ENCODE peak calls at places on chromosomes 5 and 9, in four cellular contexts. One of them, this sample, is unnamed.
A peak's percentile ranks its signal among the peaks of the same experiment; 100 is the strongest.

GRCh38 chr5:154421868-154422267 is 23.9 kb upstream of the SAP30L start:
- DNase-seq in GM10248: no peak
- DNase-seq in mesothelial cell of epicardium: no peak
- DNase-seq in endothelial cell of umbilical vein: peak; percentile 33
- DNase-seq in this sample: no peak

GRCh38 chr5:1125030-1125357 is 13.1 kb upstream of the SLC12A7 start:
- DNase-seq in GM10248: no peak
- DNase-seq in mesothelial cell of epicardium: no peak
- DNase-seq in endothelial cell of umbilical vein: no peak
- DNase-seq in this sample: no peak

GRCh38 chr5:60821488-60822284 is 22.4 kb downstream of the ELOVL7 start:
- DNase-seq in GM10248: no peak
- DNase-seq in mesothelial cell of epicardium: no peak
- DNase-seq in endothelial cell of umbilical vein: no peak
- DNase-seq in this sample: no peak

GRCh38 chr5:153623117-153623516 is 132.6 kb downstream of the GRIA1 start:
- DNase-seq in GM10248: no peak
- DNase-seq in mesothelial cell of epicardium: no peak
- DNase-seq in endothelial cell of umbilical vein: no peak
- DNase-seq in this sample: no peak

GRCh38 chr9:133513214-133514088 is 11.3 kb downstream of the MYMK start:
- DNase-seq in GM10248: no peak
- DNase-seq in mesothelial cell of epicardium: no peak
- DNase-seq in endothelial cell of umbilical vein: no peak
- DNase-seq in this sample: no peak

GRCh38 chr5:2992806-2993205 is 241.3 kb upstream of the IRX2 start:
- DNase-seq in GM10248: no peak
- DNase-seq in mesothelial cell of epicardium: no peak
- DNase-seq in endothelial cell of umbilical vein: no peak
- DNase-seq in this sample: no peak

GRCh38 chr5:151216781-151217180 is 7.1 kb downstream of the CCDC69 start:
- DNase-seq in GM10248: no peak
- DNase-seq in mesothelial cell of epicardium: no peak
- DNase-seq in endothelial cell of umbilical vein: no peak
- DNase-seq in this sample: no peak

GRCh38 chr9:7782390-7783120 is 17.0 kb downstream of the DMAC1 start:
- DNase-seq in GM10248: no peak
- DNase-seq in mesothelial cell of epicardium: no peak
- DNase-seq in endothelial cell of umbilical vein: no peak
- DNase-seq in this sample: no peak

GRCh38 chr5:133400831-133401351 is 211.4 kb downstream of the FSTL4 start:
- DNase-seq in GM10248: no peak
- DNase-seq in mesothelial cell of epicardium: no peak
- DNase-seq in endothelial cell of umbilical vein: no peak
- DNase-seq in this sample: no peak

GRCh38 chr5:96881511-96882115 is 5.3 kb downstream of the ERAP2 start:
- DNase-seq in GM10248: no peak
- DNase-seq in mesothelial cell of epicardium: no peak
- DNase-seq in endothelial cell of umbilical vein: peak; percentile 88
- DNase-seq in this sample: no peak

GRCh38 chr5:109550077-109550476 is 139.7 kb upstream of the MAN2A1 start:
- DNase-seq in GM10248: no peak
- DNase-seq in mesothelial cell of epicardium: no peak
- DNase-seq in endothelial cell of umbilical vein: no peak
- DNase-seq in this sample: no peak

GRCh38 chr9:112360047-112360804 is 19.7 kb upstream of the HSDL2 start:
- DNase-seq in GM10248: no peak
- DNase-seq in mesothelial cell of epicardium: no peak
- DNase-seq in endothelial cell of umbilical vein: peak; percentile 60
- DNase-seq in this sample: no peak
- TF ChIP-seq CTCF in GM10248: no peak
- TF ChIP-seq CTCF in mesothelial cell of epicardium: no peak
- TF ChIP-seq CTCF in endothelial cell of umbilical vein: no peak
- TF ChIP-seq CTCF in this sample: no peak

GRCh38 chr5:135502836-135503520 is 32.8 kb downstream of the NEUROG1 start:
- DNase-seq in GM10248: no peak
- DNase-seq in mesothelial cell of epicardium: no peak
- DNase-seq in endothelial cell of umbilical vein: no peak
- DNase-seq in this sample: no peak

GRCh38 chr5:135501965-135502364 is 33.8 kb downstream of the NEUROG1 start:
- DNase-seq in GM10248: no peak
- DNase-seq in mesothelial cell of epicardium: no peak
- DNase-seq in endothelial cell of umbilical vein: no peak
- DNase-seq in this sample: no peak

GRCh38 chr5:135505973-135506372 is 29.8 kb downstream of the NEUROG1 start:
- DNase-seq in GM10248: no peak
- DNase-seq in mesothelial cell of epicardium: no peak
- DNase-seq in endothelial cell of umbilical vein: no peak
- DNase-seq in this sample: no peak

GRCh38 chr5:135508496-135509005 is 27.2 kb downstream of the NEUROG1 start:
- DNase-seq in GM10248: no peak
- DNase-seq in mesothelial cell of epicardium: no peak
- DNase-seq in endothelial cell of umbilical vein: no peak
- DNase-seq in this sample: no peak

GRCh38 chr5:135504376-135504775 is 31.4 kb downstream of the NEUROG1 start:
- DNase-seq in GM10248: no peak
- DNase-seq in mesothelial cell of epicardium: no peak
- DNase-seq in endothelial cell of umbilical vein: no peak
- DNase-seq in this sample: no peak
- TF ChIP-seq CTCF in GM10248: no peak
- TF ChIP-seq CTCF in mesothelial cell of epicardium: no peak
- TF ChIP-seq CTCF in endothelial cell of umbilical vein: no peak
- TF ChIP-seq CTCF in this sample: no peak

GRCh38 chr5:149900390-149900789 is 44.2 kb downstream of the PDE6A start:
- DNase-seq in GM10248: no peak
- DNase-seq in mesothelial cell of epicardium: no peak
- DNase-seq in endothelial cell of umbilical vein: no peak
- DNase-seq in this sample: no peak

GRCh38 chr5:149901511-149901910 is 43.1 kb downstream of the PDE6A start:
- DNase-seq in GM10248: no peak
- DNase-seq in mesothelial cell of epicardium: no peak
- DNase-seq in endothelial cell of umbilical vein: no peak
- DNase-seq in this sample: no peak

GRCh38 chr5:149904293-149904886 is 40.2 kb downstream of the PDE6A start:
- DNase-seq in GM10248: no peak
- DNase-seq in mesothelial cell of epicardium: no peak
- DNase-seq in endothelial cell of umbilical vein: no peak
- DNase-seq in this sample: no peak

GRCh38 chr5:149903441-149903840 is 41.2 kb downstream of the PDE6A start:
- DNase-seq in GM10248: no peak
- DNase-seq in mesothelial cell of epicardium: no peak
- DNase-seq in endothelial cell of umbilical vein: no peak
- DNase-seq in this sample: no peak

GRCh38 chr5:149902177-149902576 is 42.4 kb downstream of the PDE6A start:
- DNase-seq in GM10248: no peak
- DNase-seq in mesothelial cell of epicardium: no peak
- DNase-seq in endothelial cell of umbilical vein: peak; percentile 19
- DNase-seq in this sample: no peak
- TF ChIP-seq CTCF in GM10248: no peak
- TF ChIP-seq CTCF in mesothelial cell of epicardium: no peak
- TF ChIP-seq CTCF in endothelial cell of umbilical vein: peak; percentile 27
- TF ChIP-seq CTCF in this sample: no peak

DNA sequence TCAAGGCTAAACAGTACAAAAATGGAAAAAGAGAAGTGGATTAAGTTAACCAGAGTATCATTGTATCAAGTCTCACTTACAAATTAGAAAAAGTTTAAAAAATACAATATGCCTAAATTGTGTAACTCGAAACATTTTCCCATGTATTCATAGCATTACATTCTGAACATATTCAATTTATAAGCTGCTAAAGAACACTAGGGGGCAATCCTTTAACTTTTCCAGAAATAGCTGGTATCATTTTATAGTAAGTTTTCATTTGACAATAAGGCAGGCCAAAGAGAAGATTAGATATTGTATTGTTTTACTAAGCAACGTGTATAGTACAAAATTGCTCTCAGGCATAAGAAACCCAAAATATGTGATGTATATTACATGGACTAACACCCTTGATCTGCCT is 234.6 kb downstream of the ADGRV1 start:
- DNase-seq in GM10248: no peak
- DNase-seq in mesothelial cell of epicardium: no peak
- DNase-seq in endothelial cell of umbilical vein: peak; percentile 9
- DNase-seq in this sample: no peak
- TF ChIP-seq CTCF in GM10248: no peak
- TF ChIP-seq CTCF in mesothelial cell of epicardium: no peak
- TF ChIP-seq CTCF in endothelial cell of umbilical vein: peak; percentile 11
- TF ChIP-seq CTCF in this sample: no peak

GRCh38 chr5:62340392-62340791 is 34.4 kb downstream of the KIF2A start:
- DNase-seq in GM10248: no peak
- DNase-seq in mesothelial cell of epicardium: no peak
- DNase-seq in endothelial cell of umbilical vein: peak; percentile 27
- DNase-seq in this sample: no peak
- TF ChIP-seq CTCF in GM10248: peak; percentile 28
- TF ChIP-seq CTCF in mesothelial cell of epicardium: no peak
- TF ChIP-seq CTCF in endothelial cell of umbilical vein: no peak
- TF ChIP-seq CTCF in this sample: peak; percentile 34

DNA sequence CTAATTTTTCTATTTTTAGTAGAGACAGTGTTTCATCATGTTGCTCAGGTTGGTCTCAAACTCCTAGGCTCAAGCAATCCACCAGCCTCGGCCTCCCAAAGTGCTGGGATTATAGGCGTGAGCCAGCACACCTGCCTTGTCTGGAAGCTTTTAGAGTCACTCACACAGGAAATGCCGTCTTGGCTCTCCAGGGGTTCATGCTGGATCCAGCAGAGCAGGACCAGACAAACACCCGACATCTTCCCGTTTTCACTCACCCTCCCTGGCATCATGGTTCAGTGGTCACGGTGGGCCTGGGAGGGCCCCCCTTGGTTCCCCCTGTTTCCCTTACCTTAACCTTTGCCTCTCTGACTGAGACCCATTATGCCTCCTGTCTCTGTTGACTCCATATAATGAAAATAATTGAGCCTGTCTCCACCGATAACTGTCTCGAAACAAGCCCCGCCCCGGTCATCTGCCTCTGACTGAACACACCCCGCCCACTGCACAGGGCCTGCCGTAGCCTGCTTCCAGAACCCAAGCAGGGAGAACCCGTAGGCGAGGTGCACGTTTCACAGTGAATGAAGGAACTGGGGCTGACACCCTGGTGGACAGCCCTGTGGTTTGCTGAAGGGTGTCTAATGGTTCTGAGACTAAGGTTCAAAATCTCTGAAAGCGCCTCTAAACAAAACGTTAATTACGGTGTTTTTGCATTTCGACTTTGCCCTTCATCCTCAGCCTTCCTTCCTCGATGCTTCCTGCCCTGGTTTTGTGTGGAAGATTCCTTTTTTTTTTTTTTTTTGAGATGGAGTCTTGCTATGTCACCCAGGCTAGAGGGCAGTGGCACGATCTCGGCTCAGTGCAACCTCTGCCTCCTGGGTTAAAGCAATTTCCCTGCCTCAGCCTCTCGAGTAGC is 39.7 kb upstream of the SPRY4 start:
- DNase-seq in GM10248: no peak
- DNase-seq in mesothelial cell of epicardium: no peak
- DNase-seq in endothelial cell of umbilical vein: no peak
- DNase-seq in this sample: no peak
- TF ChIP-seq CTCF in GM10248: no peak
- TF ChIP-seq CTCF in mesothelial cell of epicardium: no peak
- TF ChIP-seq CTCF in endothelial cell of umbilical vein: no peak
- TF ChIP-seq CTCF in this sample: no peak

DNA sequence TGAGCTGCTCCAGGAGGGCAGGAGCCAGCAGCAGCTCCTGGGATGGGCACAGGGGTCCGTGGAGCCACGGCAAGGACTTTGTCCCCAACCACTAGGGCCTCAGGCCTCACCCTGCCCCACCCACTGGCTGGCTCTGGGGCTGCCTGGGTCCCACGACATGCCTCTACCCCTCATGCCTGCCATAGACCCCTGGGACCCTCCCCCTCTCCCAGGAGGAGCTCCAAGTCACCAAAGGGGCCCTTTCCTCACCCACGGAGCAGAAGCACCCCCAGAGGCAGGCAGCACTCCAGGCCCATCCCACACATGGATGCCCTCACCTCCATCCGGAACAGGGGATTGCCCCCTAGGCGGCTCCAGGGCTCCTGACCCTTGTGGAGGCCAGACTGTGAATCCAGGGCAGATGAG is 6.5 kb downstream of the ABCA2 start:
- DNase-seq in GM10248: no peak
- DNase-seq in mesothelial cell of epicardium: no peak
- DNase-seq in endothelial cell of umbilical vein: no peak
- DNase-seq in this sample: no peak
- TF ChIP-seq CTCF in GM10248: no peak
- TF ChIP-seq CTCF in mesothelial cell of epicardium: no peak
- TF ChIP-seq CTCF in endothelial cell of umbilical vein: no peak
- TF ChIP-seq CTCF in this sample: no peak

DNA sequence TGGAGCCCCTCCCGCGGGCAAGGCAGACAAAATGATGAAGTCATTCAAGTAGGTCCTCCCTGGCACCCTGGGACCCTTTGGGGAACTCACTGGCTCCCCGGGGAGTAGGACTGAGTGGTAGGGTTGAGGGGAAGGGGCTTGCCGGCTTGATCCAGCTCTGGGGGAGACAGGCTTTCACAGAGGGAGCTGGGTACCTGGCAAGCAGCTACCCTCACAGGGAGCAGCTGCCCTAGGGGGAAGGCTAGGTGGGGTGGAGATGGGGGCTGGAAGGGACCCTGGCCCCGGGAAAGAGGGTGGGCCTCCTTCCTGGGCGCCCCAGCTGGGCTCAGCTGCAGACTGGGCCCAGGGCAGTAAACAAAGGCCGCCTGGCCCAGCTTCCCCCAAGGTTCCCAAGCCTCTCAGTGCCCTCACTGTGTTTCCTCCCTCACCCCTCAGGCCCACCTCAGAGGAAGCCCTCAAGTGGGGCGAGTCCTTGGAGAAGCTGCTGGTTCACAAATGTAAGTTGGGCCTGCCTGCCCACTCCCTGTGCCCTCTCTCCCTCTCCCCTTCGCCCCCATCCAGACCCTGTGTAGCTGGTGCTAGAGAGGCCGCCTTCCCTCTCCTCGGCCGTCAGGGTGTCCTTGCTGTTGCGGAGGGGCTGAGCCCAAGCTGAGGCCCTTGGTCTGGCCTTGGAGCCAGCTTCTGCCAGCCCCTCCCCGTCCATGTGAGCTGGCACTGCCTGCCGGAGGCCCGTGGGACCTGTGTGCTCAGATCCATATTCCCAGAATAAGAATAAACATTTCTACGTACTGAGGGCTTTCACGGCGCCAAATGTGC is 131.2 kb downstream of the RGS3 start:
- DNase-seq in GM10248: no peak
- DNase-seq in mesothelial cell of epicardium: no peak
- DNase-seq in endothelial cell of umbilical vein: no peak
- DNase-seq in this sample: no peak
- TF ChIP-seq CTCF in GM10248: no peak
- TF ChIP-seq CTCF in mesothelial cell of epicardium: no peak
- TF ChIP-seq CTCF in endothelial cell of umbilical vein: no peak
- TF ChIP-seq CTCF in this sample: no peak

DNA sequence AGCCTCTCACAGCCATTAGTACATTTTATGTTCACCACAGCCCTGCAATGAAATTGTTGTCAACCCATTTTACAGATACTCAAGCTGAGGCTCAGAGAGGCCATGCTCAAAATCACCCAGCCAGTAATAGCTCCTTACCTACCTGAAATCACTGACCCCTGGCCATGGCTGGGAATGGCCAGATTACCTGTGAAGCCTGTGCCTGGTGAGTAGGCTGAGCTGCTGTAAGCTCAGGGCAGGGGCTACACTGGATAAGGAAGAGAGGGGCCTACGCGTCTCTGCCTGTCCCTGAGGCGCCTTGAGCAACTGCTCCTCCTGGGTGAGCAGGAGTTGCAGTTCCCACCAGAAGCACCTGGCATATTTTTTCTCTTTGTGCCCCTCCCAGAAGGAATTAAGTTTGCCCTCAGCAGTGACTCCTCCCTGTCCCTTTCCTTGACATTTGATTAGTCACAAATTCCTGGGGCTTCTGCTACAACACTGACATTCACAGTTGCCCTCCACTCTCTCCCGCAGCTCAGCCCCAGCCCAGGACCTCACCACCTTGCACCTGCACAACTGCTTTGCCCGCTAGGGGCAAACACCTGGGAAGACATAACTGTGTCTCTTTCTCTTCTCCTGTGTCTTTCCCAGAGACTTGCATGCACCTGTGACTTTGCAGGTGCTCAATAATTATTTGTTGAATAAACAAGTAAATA is 5.7 kb downstream of the CLTB start:
- DNase-seq in GM10248: no peak
- DNase-seq in mesothelial cell of epicardium: no peak
- DNase-seq in endothelial cell of umbilical vein: no peak
- DNase-seq in this sample: no peak
- TF ChIP-seq CTCF in GM10248: no peak
- TF ChIP-seq CTCF in mesothelial cell of epicardium: no peak
- TF ChIP-seq CTCF in endothelial cell of umbilical vein: no peak
- TF ChIP-seq CTCF in this sample: peak; percentile 6